ENCODE peak calls at places on chromosomes 2 and 18, in ten cellular contexts. C is IMR-90, N is AG04449, A is tibial artery, K is bronchial epithelial cell, D is GM23248, Q is lower lobe of right lung, I is A549, W is OCI-LY7, R is GM12864. Z is an unnamed sample.
A peak's percentile ranks its signal among the peaks of the same experiment; 100 is the strongest.

GRCh38 chr2:151040036-151040435 is 221.6 kb downstream of the RBM43 start:
- DNase-seq in C (peak; percentile 20), N (no peak), A (no peak), K (peak; percentile 93), D (peak; percentile 64), Q (no peak), I (no peak), W (no peak), R (no peak), Z (no peak)

GRCh38 chr2:8436585-8436984 is 245.3 kb upstream of the ID2 start:
- DNase-seq in C (no peak), N (no peak), A (no peak), K (no peak), D (no peak), Q (no peak), I (no peak), W (no peak), R (no peak), Z (no peak)

GRCh38 chr2:119734051-119734450 is 25.7 kb upstream of the PTPN4 start:
- DNase-seq in C (no peak), N (no peak), A (no peak), K (no peak), D (no peak), Q (no peak), I (no peak), W (no peak), R (no peak), Z (no peak)

GRCh38 chr18:46868171-46868921 is 49.0 kb downstream of the PIAS2 start:
- DNase-seq in C (no peak), N (no peak), A (no peak), K (peak; percentile 29), D (no peak), Q (no peak), I (no peak), W (no peak), R (no peak), Z (no peak)

GRCh38 chr2:127106457-127106997 is 427 bp downstream of the BIN1 start:
- DNase-seq in C (peak; percentile 10), N (no peak), A (no peak), K (no peak), D (no peak), Q (no peak), I (peak; percentile 24), W (no peak), R (no peak), Z (no peak)

GRCh38 chr18:50508228-50508627 is 51.7 kb upstream of the MAPK4 start:
- DNase-seq in C (no peak), N (no peak), A (no peak), K (no peak), D (no peak), Q (no peak), I (no peak), W (no peak), R (no peak), Z (no peak)

GRCh38 chr2:10775036-10775780 is 37.4 kb downstream of the PDIA6 start:
- DNase-seq in C (no peak), N (no peak), A (no peak), K (no peak), D (no peak), Q (no peak), I (no peak), W (no peak), R (no peak), Z (no peak)

GRCh38 chr2:217972037-217972436 is 30.8 kb downstream of the TNS1 start:
- DNase-seq in C (no peak), N (no peak), A (no peak), K (no peak), D (no peak), Q (no peak), I (no peak), W (no peak), R (no peak), Z (no peak)

GRCh38 chr2:42824454-42824807 is 32.0 kb upstream of the HAAO start:
- DNase-seq in C (no peak), N (no peak), A (no peak), K (no peak), D (no peak), Q (no peak), I (no peak), W (no peak), R (no peak), Z (no peak)

GRCh38 chr2:118269408-118270051 is 181.3 kb downstream of the INSIG2 start:
- DNase-seq in C (no peak), N (no peak), A (no peak), K (peak; percentile 58), D (peak; percentile 27), Q (peak; percentile 47), I (peak; percentile 12), W (no peak), R (no peak), Z (no peak)

GRCh38 chr2:75523313-75524275 is 37.1 kb downstream of the EVA1A start:
- DNase-seq in C (peak; percentile 89), N (no peak), A (no peak), K (peak; percentile 95), D (peak; percentile 62), Q (no peak), I (peak; percentile 66), W (no peak), R (no peak), Z (no peak)

GRCh38 chr2:198692907-198693510 is 764.7 kb downstream of the SATB2 start:
- DNase-seq in C (no peak), N (no peak), A (no peak), K (no peak), D (no peak), Q (no peak), I (no peak), W (no peak), R (no peak), Z (no peak)

GRCh38 chr2:68093634-68094033 is 30.8 kb upstream of the C1D start:
- DNase-seq in C (no peak), N (no peak), A (no peak), K (no peak), D (no peak), Q (no peak), I (no peak), W (no peak), R (no peak), Z (no peak)

GRCh38 chr2:98601532-98602132 is 6.7 kb downstream of the COA5 start:
- DNase-seq in C (peak; percentile 47), N (no peak), A (no peak), K (no peak), D (peak; percentile 56), Q (no peak), I (peak; percentile 66), W (peak; percentile 57), R (no peak), Z (no peak)

GRCh38 chr2:3602553-3603339 is 7.8 kb downstream of the COLEC11 start:
- DNase-seq in C (no peak), N (no peak), A (no peak), K (no peak), D (no peak), Q (no peak), I (no peak), W (no peak), R (no peak), Z (no peak)

DNA sequence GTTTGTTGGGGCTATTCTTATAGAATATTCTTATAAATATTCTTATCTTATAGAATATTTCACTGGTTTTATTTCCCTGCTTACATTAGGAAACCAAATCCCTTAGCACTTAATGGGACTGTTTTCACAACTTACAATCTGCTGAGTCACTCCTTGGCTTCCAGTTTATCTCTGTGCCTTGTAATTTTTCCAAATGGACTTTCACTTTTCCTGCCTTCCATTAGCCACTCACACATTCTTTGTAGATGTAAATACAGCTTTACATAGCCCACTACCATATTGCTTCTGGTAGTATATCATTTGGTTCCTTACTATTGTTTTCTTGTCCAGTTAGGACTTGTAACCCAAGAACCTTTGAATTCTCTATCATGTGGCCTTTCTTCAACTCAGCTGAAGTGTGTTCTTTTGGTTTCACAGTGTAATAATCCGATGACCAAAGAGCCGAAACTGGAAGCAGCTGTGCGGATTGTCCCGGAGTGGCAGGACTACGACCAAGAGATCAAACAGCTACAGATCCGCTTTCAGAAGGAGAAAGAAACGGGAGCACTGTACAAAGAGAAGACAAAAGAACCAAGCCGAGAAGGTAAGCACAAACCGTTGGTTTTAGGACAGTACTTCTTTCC is 96.1 kb downstream of the UGGT1 start:
- DNase-seq in C (peak; percentile 83), N (peak; percentile 41), A (no peak), K (peak; percentile 26), D (peak; percentile 66), Q (no peak), I (peak; percentile 33), W (no peak), R (no peak), Z (no peak)
- H3K4me3 ChIP-seq in C (no peak overlapping the region), N (no peak overlapping the region), A (no peak overlapping the region), K (no peak overlapping the region), D (no peak overlapping the region), Q (no peak overlapping the region), I (no peak overlapping the region), W (no peak overlapping the region), R (no peak overlapping the region), Z (no peak overlapping the region)

GRCh38 chr2:146374505-146374904 is 1470.3 kb upstream of the ACVR2A start:
- DNase-seq in C (peak; percentile 20), N (no peak), A (no peak), K (peak; percentile 65), D (peak; percentile 62), Q (no peak), I (no peak), W (no peak), R (no peak), Z (no peak)

GRCh38 chr2:146376511-146377084 is 1468.2 kb upstream of the ACVR2A start:
- DNase-seq in C (no peak), N (no peak), A (no peak), K (no peak), D (no peak), Q (no peak), I (no peak), W (no peak), R (no peak), Z (no peak)

GRCh38 chr2:146365041-146365440 is 1479.8 kb upstream of the ACVR2A start:
- DNase-seq in C (no peak), N (no peak), A (no peak), K (no peak), D (no peak), Q (no peak), I (no peak), W (no peak), R (no peak), Z (no peak)

GRCh38 chr2:146370821-146371220 is 1474.0 kb upstream of the ACVR2A start:
- DNase-seq in C (peak; percentile 41), N (no peak), A (no peak), K (peak; percentile 12), D (peak; percentile 49), Q (no peak), I (peak; percentile 1), W (no peak), R (no peak), Z (no peak)
- H3K4me3 ChIP-seq in C (no peak overlapping the region), N (no peak overlapping the region), A (no peak overlapping the region), K (no peak overlapping the region), D (no peak overlapping the region), Q (no peak overlapping the region), I (no peak overlapping the region), W (no peak overlapping the region), R (no peak overlapping the region), Z (no peak overlapping the region)

GRCh38 chr18:11850821-11851155 is 425 bp upstream of the CHMP1B start:
- DNase-seq in C (no peak), N (no peak), A (no peak), K (peak; percentile 47), D (peak; percentile 93), Q (no peak), I (no peak), W (no peak), R (no peak), Z (no peak)
- H3K4me3 ChIP-seq in C (peak overlapping the region; percentile 83), N (peak overlapping the region; percentile 96), A (peak overlapping the region; percentile 87), K (peak overlapping the region; percentile 85), D (peak overlapping the region; percentile 97), Q (peak overlapping the region; percentile 65), I (peak overlapping the region; percentile 78), W (peak overlapping the region; percentile 90), R (peak overlapping the region; percentile 82), Z (peak overlapping the region; percentile 94)

GRCh38 chr2:241844066-241844728 is 14.5 kb downstream of the PDCD1 start:
- DNase-seq in C (peak; percentile 22), N (no peak), A (peak; percentile 57), K (peak; percentile 4), D (peak; percentile 86), Q (peak; percentile 73), I (peak; percentile 45), W (no peak), R (no peak), Z (peak; percentile 62)
- H3K4me3 ChIP-seq in C (peak overlapping the region; percentile 11), N (peak overlapping the region; percentile 34), A (peak overlapping the region; percentile 57), K (peak overlapping the region; percentile 27), D (peak overlapping the region; percentile 50), Q (peak overlapping the region; percentile 50), I (peak overlapping the region; percentile 50), W (no peak overlapping the region), R (peak overlapping the region; percentile 50), Z (peak overlapping the region; percentile 37)